ENCODE peak calls at places on chromosomes 7 and 10, in ten cellular contexts. V, Y, H, T, F, K, N, Z, G and L are unnamed samples.

GRCh38 chr10:62244088-62244487 is 24.6 kb downstream of the RTKN2 start:
- DNase-seq in N (no peak), V (no peak), Y (no peak), K (no peak), H (no peak), G (no peak), T (no peak), Z (no peak), F (no peak), L (no peak)

GRCh38 chr7:131957338-131958025 is 401.1 kb upstream of the PODXL start:
- DNase-seq in T (no peak), H (no peak), Z (no peak), Y (no peak), F (no peak), N (no peak), V (no peak), K (no peak), G (no peak), L (no peak)

GRCh38 chr7:68684246-68684850 is 913.9 kb upstream of the AUTS2 start:
- DNase-seq in K (no peak), Y (no peak), H (peak), F (no peak), G (no peak), T (no peak), V (no peak), N (no peak), Z (no peak), L (no peak)

GRCh38 chr7:30543815-30544525 is 39.3 kb upstream of the GGCT start:
- DNase-seq in H (no peak), T (no peak), K (no peak), G (no peak), N (no peak), V (no peak), Z (no peak), Y (no peak), F (no peak), L (no peak)

GRCh38 chr10:103445767-103446567 is 6.2 kb downstream of the CALHM2 start:
- DNase-seq in K (no peak), Z (peak), N (no peak), G (no peak), V (no peak), F (peak), Y (peak), T (no peak), H (peak), L (no peak)

GRCh38 chr10:130578532-130579289 is 442.5 kb downstream of the GLRX3 start:
- DNase-seq in G (no peak), V (no peak), K (no peak), Z (no peak), T (no peak), Y (no peak), H (no peak), N (no peak), F (no peak), L (no peak)

GRCh38 chr7:108235451-108236061 is 105.4 kb upstream of the LAMB4 start:
- DNase-seq in H (peak), V (no peak), F (peak), Z (peak), K (no peak), Y (no peak), T (no peak), G (no peak), N (no peak), L (no peak)

GRCh38 chr10:42961776-42962119 is 115.1 kb upstream of the RET start:
- DNase-seq in H (no peak), Z (no peak), G (no peak), K (no peak), N (no peak), T (no peak), F (no peak), V (no peak), Y (no peak), L (no peak)

GRCh38 chr7:17144313-17144712 is 154.1 kb upstream of the AHR start:
- DNase-seq in Z (peak), Y (no peak), V (no peak), G (peak), H (peak), N (no peak), T (no peak), K (no peak), F (peak), L (no peak)

GRCh38 chr10:62696798-62697197 is 107.7 kb upstream of the ADO start:
- DNase-seq in T (no peak), Y (no peak), G (no peak), F (no peak), N (no peak), Z (no peak), V (no peak), H (no peak), K (no peak), L (no peak)

GRCh38 chr7:22814261-22815208 is 8.1 kb downstream of the TOMM7 start:
- DNase-seq in K (no peak), Y (no peak), V (no peak), H (peak), Z (peak), N (no peak), T (no peak), G (no peak), F (no peak), L (no peak)

GRCh38 chr10:102802920-102803534 is 34.2 kb downstream of the CYP17A1 start:
- DNase-seq in T (peak), K (peak), N (peak), G (no peak), Y (no peak), V (no peak), Z (peak), F (peak), H (peak), L (no peak)

GRCh38 chr10:91335147-91335546 is 75.0 kb upstream of the HECTD2 start:
- DNase-seq in H (no peak), G (no peak), K (peak), Y (no peak), V (no peak), T (peak), Z (no peak), F (no peak), N (no peak), L (no peak)

GRCh38 chr10:84256510-84257342 is 11.9 kb downstream of the RGR start:
- DNase-seq in N (no peak), V (peak), F (no peak), H (peak), Z (peak), T (peak), G (peak), Y (no peak), K (peak), L (no peak)

GRCh38 chr10:30231071-30231652 is 117.9 kb downstream of the MTPAP start:
- DNase-seq in N (no peak), H (no peak), T (no peak), Y (no peak), K (no peak), G (no peak), Z (no peak), V (peak), F (no peak), L (no peak)

GRCh38 chr7:16428672-16429071 is 7.3 kb upstream of the CRPPA start:
- DNase-seq in Z (peak), V (peak), F (peak), T (no peak), K (no peak), N (peak), H (peak), G (no peak), Y (no peak), L (no peak)

GRCh38 chr7:4479367-4480039 is 202.6 kb upstream of the FOXK1 start:
- DNase-seq in V (peak), N (peak), Z (peak), H (peak), K (peak), T (peak), G (no peak), Y (no peak), F (peak), L (no peak)

GRCh38 chr7:24082826-24083225 is 201.2 kb upstream of the NPY start:
- DNase-seq in N (no peak), K (no peak), Z (no peak), T (peak), Y (no peak), F (no peak), V (no peak), H (no peak), G (no peak), L (no peak)

GRCh38 chr10:971150-971542 is 17.1 kb upstream of the GTPBP4 start:
- DNase-seq in Y (no peak), K (no peak), F (no peak), V (no peak), G (no peak), T (no peak), N (no peak), Z (peak), H (peak), L (no peak)

GRCh38 chr7:155466814-155467675 is 9.1 kb downstream of the EN2 start:
- DNase-seq in Z (peak), K (peak), H (no peak), T (peak), N (no peak), G (no peak), V (no peak), Y (no peak), F (no peak), L (no peak)

GRCh38 chr10:43237128-43237527 is 29.7 kb downstream of the RASGEF1A start:
- DNase-seq in T (no peak), N (no peak), F (no peak), Z (no peak), K (no peak), G (no peak), Y (no peak), V (no peak), H (no peak), L (no peak)

GRCh38 chr7:4201566-4201965 is 480.5 kb upstream of the FOXK1 start:
- DNase-seq in T (no peak), V (no peak), F (no peak), K (no peak), Z (no peak), G (no peak), N (no peak), H (no peak), Y (no peak), L (no peak)

GRCh38 chr10:10794776-10795175 is 222.9 kb upstream of the CELF2 start:
- DNase-seq in T (no peak), K (no peak), N (no peak), H (peak), F (no peak), V (peak), Z (no peak), Y (no peak), G (no peak), L (no peak)

GRCh38 chr7:115634633-115635032 is 395.9 kb downstream of the TFEC start:
- DNase-seq in T (no peak), G (no peak), K (no peak), V (peak), F (no peak), N (no peak), Z (peak), Y (no peak), H (no peak), L (no peak)

GRCh38 chr10:128147064-128147463 is 20.8 kb upstream of the MKI67 start:
- DNase-seq in Y (no peak), Z (no peak), T (no peak), H (no peak), G (no peak), F (no peak), V (no peak), N (no peak), K (peak), L (peak)

GRCh38 chr7:23226841-23227450 is 19.6 kb upstream of the GPNMB start:
- DNase-seq in Y (no peak), N (no peak), H (no peak), Z (no peak), V (no peak), T (no peak), G (no peak), K (peak), F (no peak), L (no peak)

GRCh38 chr7:12954374-12954773 is 266.9 kb downstream of the ARL4A start:
- DNase-seq in V (no peak), T (no peak), H (no peak), F (no peak), Y (no peak), G (no peak), Z (no peak), K (no peak), N (no peak), L (no peak)

GRCh38 chr10:97991875-97992274 is 38.5 kb downstream of the CRTAC1 start:
- DNase-seq in Y (no peak), N (peak), V (no peak), T (peak), G (no peak), H (peak), F (peak), Z (peak), K (no peak), L (no peak)

GRCh38 chr7:96304573-96304972 is 17.3 kb downstream of the SLC25A13 start:
- DNase-seq in Y (no peak), V (no peak), Z (peak), H (no peak), G (no peak), T (no peak), K (no peak), F (peak), N (no peak), L (no peak)

GRCh38 chr7:4850262-4850795 is 11.5 kb downstream of the PAPOLB start:
- DNase-seq in Z (no peak), V (no peak), K (no peak), H (no peak), F (no peak), Y (no peak), G (no peak), N (no peak), T (no peak), L (no peak)

GRCh38 chr10:97567891-97568290 is 4.7 kb upstream of the ANKRD2 start:
- DNase-seq in F (no peak), K (no peak), T (no peak), N (no peak), H (no peak), G (no peak), Y (no peak), V (no peak), Z (no peak), L (no peak)

GRCh38 chr7:25851332-25852248 is 300.4 kb upstream of the NFE2L3 start:
- DNase-seq in T (peak), H (peak), K (peak), Z (peak), N (no peak), F (peak), V (peak), G (peak), Y (peak), L (no peak)

GRCh38 chr7:130865408-130866236 is 131.6 kb upstream of the KLF14 start:
- DNase-seq in K (no peak), N (no peak), F (no peak), Y (no peak), Z (peak), H (peak), V (no peak), G (no peak), T (peak), L (no peak)

GRCh38 chr7:39741942-39742623 is 118.7 kb downstream of the RALA start:
- DNase-seq in G (peak), Y (no peak), F (peak), H (peak), N (no peak), T (peak), Z (peak), V (no peak), K (peak), L (no peak)

GRCh38 chr10:24449334-24449740 is 240.4 kb downstream of the KIAA1217 start:
- DNase-seq in K (peak), N (no peak), G (no peak), Z (peak), T (no peak), F (peak), H (peak), Y (no peak), V (no peak), L (no peak)

GRCh38 chr10:51368943-51369342 is 294.7 kb downstream of the PRKG1 start:
- DNase-seq in N (no peak), G (no peak), Y (no peak), Z (no peak), T (peak), H (no peak), V (no peak), F (no peak), K (peak), L (no peak)
- TF ChIP-seq CTCF in N (peak), G (no peak), Y (no peak), Z (no peak), T (peak), H (no peak), V (no peak), F (peak), K (peak), L (no peak)

GRCh38 chr10:104502907-104503306 is 138.2 kb upstream of the SORCS3 start:
- DNase-seq in G (no peak), H (no peak), N (no peak), T (no peak), Z (no peak), V (no peak), K (no peak), Y (no peak), F (no peak), L (no peak)

GRCh38 chr10:104501449-104501848 is 139.6 kb upstream of the SORCS3 start:
- DNase-seq in F (no peak), T (no peak), G (no peak), V (no peak), H (no peak), Z (no peak), Y (no peak), N (no peak), K (no peak), L (no peak)

GRCh38 chr10:104501864-104502579 is 139.1 kb upstream of the SORCS3 start:
- DNase-seq in Y (no peak), T (no peak), N (no peak), Z (no peak), F (no peak), G (no peak), H (no peak), V (no peak), K (no peak), L (no peak)

GRCh38 chr10:104510644-104511043 is 130.4 kb upstream of the SORCS3 start:
- DNase-seq in N (no peak), H (no peak), T (no peak), K (no peak), Z (no peak), F (no peak), Y (no peak), V (no peak), G (no peak), L (no peak)

GRCh38 chr10:104505521-104506041 is 135.5 kb upstream of the SORCS3 start:
- DNase-seq in F (no peak), N (no peak), Y (no peak), H (no peak), G (no peak), V (no peak), T (peak), K (no peak), Z (no peak), L (no peak)
- TF ChIP-seq CTCF in F (no peak), N (no peak), Y (no peak), H (no peak), G (no peak), V (no peak), T (peak), K (no peak), Z (no peak), L (no peak)

DNA sequence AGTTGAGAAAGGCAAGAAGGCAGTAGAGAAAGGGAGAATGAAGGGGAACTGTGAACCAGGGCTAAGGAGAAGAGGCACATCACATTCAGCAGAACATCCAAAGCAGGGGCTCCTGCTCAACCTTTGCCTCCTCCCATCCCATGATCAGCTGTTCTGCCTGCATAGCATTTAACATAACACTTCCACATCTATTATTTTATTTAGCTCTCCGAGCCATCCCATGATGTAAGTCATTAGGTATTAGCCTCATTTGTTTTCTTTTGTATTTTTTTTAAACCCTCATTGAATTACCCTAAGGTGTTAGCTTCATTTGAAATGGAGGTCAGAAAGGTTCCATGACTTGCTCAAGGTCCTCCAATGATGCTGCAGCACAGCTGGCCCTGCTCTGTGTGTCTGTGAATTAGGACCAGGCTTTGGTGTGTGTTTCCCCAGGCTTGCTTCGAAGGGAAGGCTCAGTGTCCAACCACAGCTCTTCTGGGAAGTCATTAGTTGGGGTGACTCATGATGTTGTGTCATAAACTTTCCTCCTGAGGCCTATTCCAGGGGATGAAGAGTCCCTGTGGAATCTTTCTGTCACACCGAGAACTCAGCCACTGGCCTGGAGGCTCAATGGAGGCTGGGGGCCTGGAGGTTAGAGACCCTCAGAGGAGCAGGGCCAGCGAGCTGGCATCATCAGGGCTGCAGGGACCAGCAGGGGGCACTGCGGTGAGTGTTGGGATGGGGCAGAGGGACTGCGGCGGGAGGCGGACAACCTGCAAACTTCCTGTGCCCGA is 16.5 kb downstream of the NPFFR1 start:
- DNase-seq in T (peak), K (peak), F (peak), Y (no peak), V (peak), N (peak), Z (peak), H (peak), G (no peak), L (no peak)
- TF ChIP-seq CTCF in T (peak), K (peak), F (peak), Y (no peak), V (peak), N (peak), Z (no peak), H (peak), G (no peak), L (no peak)

GRCh38 chr10:23438547-23439451 is at the start of gene OTUD1:
- DNase-seq in V (peak), Z (peak), T (peak), Y (peak), G (peak), F (peak), N (peak), K (peak), H (peak), L (peak)
- TF ChIP-seq CTCF in V (no peak), Z (no peak), T (no peak), Y (peak), G (no peak), F (no peak), N (no peak), K (no peak), H (peak), L (no peak)

GRCh38 chr7:834277-834676 is 2.0 kb downstream of the SUN1 start:
- DNase-seq in Z (no peak), F (no peak), G (no peak), T (no peak), Y (no peak), H (no peak), K (no peak), N (no peak), V (no peak), L (no peak)

GRCh38 chr7:835021-835420 is 2.7 kb downstream of the SUN1 start:
- DNase-seq in K (no peak), N (no peak), V (no peak), Y (no peak), G (no peak), H (no peak), F (no peak), T (no peak), Z (no peak), L (no peak)

GRCh38 chr7:835491-836401 is 3.5 kb downstream of the SUN1 start:
- DNase-seq in N (no peak), T (no peak), Z (no peak), H (no peak), K (peak), G (no peak), F (no peak), V (no peak), Y (no peak), L (no peak)

GRCh38 chr7:837001-837400 is 4.7 kb downstream of the SUN1 start:
- DNase-seq in H (no peak), Z (no peak), N (no peak), T (no peak), K (no peak), V (no peak), Y (no peak), G (no peak), F (no peak), L (no peak)

DNA sequence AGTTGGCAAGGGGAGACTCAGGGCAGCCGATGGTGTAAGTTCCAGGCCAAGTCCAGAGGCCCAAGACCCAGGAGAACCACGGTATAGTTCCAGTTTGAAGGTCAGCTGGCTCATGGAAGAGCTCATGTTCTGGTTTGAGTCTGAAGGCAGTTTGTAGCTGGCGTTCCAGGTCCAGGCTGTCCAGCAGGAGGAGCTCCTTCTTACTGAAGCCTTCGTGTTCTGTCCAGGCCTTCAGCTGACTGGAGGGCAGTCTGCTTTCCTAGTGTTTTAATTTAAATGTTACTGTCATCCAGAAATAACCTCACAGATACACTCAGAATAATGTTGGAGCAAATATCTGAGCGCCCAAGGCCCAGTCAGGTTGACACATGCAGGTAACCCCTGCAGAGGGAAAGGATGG is 4.2 kb downstream of the SUN1 start:
- DNase-seq in Z (peak), K (no peak), V (no peak), H (peak), Y (no peak), F (peak), N (no peak), T (peak), G (no peak), L (no peak)
- TF ChIP-seq CTCF in Z (peak), K (no peak), V (peak), H (peak), Y (peak), F (peak), N (peak), T (peak), G (no peak), L (no peak)